ENCODE peak calls at places on chromosome 12, in nine cellular contexts. One of them, this sample, is unnamed.

GRCh38 chr12:7937867-7938506 is 2.0 kb upstream of the SLC2A3 start:
- DNase-seq in mucosa of descending colon: no peak
- DNase-seq in astrocyte of the spinal cord: peak
- DNase-seq in WERI-Rb-1: no peak
- DNase-seq in AG09309: no peak
- DNase-seq in RWPE1: no peak
- DNase-seq in AG10803: no peak
- DNase-seq in HFF-Myc: peak
- DNase-seq in activated B cell treated with CpG ODN at 0.5 μM for 24 hours: no peak
- DNase-seq in this sample: no peak

GRCh38 chr12:92400006-92400405 is 254.4 kb upstream of the BTG1 start:
- DNase-seq in RWPE1: no peak
- DNase-seq in AG09309: no peak
- DNase-seq in WERI-Rb-1: no peak
- DNase-seq in activated B cell treated with CpG ODN at 0.5 μM for 24 hours: no peak
- DNase-seq in mucosa of descending colon: no peak
- DNase-seq in astrocyte of the spinal cord: no peak
- DNase-seq in HFF-Myc: no peak
- DNase-seq in AG10803: no peak
- DNase-seq in this sample: no peak

GRCh38 chr12:30622509-30622908 is 73.2 kb downstream of the IPO8 start:
- DNase-seq in astrocyte of the spinal cord: peak
- DNase-seq in RWPE1: peak
- DNase-seq in AG10803: peak
- DNase-seq in WERI-Rb-1: no peak
- DNase-seq in HFF-Myc: no peak
- DNase-seq in AG09309: peak
- DNase-seq in mucosa of descending colon: no peak
- DNase-seq in activated B cell treated with CpG ODN at 0.5 μM for 24 hours: no peak
- DNase-seq in this sample: no peak

GRCh38 chr12:106031736-106032135 is 107.0 kb downstream of the NUAK1 start:
- DNase-seq in astrocyte of the spinal cord: no peak
- DNase-seq in mucosa of descending colon: no peak
- DNase-seq in activated B cell treated with CpG ODN at 0.5 μM for 24 hours: no peak
- DNase-seq in WERI-Rb-1: no peak
- DNase-seq in RWPE1: no peak
- DNase-seq in HFF-Myc: no peak
- DNase-seq in AG10803: no peak
- DNase-seq in AG09309: no peak
- DNase-seq in this sample: no peak

GRCh38 chr12:31557707-31558106 is 33.2 kb downstream of the DENND5B start:
- DNase-seq in WERI-Rb-1: no peak
- DNase-seq in HFF-Myc: no peak
- DNase-seq in RWPE1: no peak
- DNase-seq in AG09309: no peak
- DNase-seq in activated B cell treated with CpG ODN at 0.5 μM for 24 hours: no peak
- DNase-seq in AG10803: no peak
- DNase-seq in astrocyte of the spinal cord: no peak
- DNase-seq in mucosa of descending colon: no peak
- DNase-seq in this sample: no peak

GRCh38 chr12:71432936-71433335 is 6.7 kb upstream of the LGR5 start:
- DNase-seq in astrocyte of the spinal cord: no peak
- DNase-seq in activated B cell treated with CpG ODN at 0.5 μM for 24 hours: no peak
- DNase-seq in HFF-Myc: no peak
- DNase-seq in WERI-Rb-1: no peak
- DNase-seq in mucosa of descending colon: no peak
- DNase-seq in AG09309: no peak
- DNase-seq in RWPE1: no peak
- DNase-seq in AG10803: no peak
- DNase-seq in this sample: no peak

GRCh38 chr12:24039113-24039525 is 89.6 kb upstream of the SOX5 start:
- DNase-seq in astrocyte of the spinal cord: peak
- DNase-seq in WERI-Rb-1: no peak
- DNase-seq in mucosa of descending colon: no peak
- DNase-seq in RWPE1: peak
- DNase-seq in HFF-Myc: no peak
- DNase-seq in AG10803: peak
- DNase-seq in activated B cell treated with CpG ODN at 0.5 μM for 24 hours: no peak
- DNase-seq in AG09309: peak
- DNase-seq in this sample: no peak

GRCh38 chr12:120439646-120440247 is 1.8 kb downstream of the COX6A1 start:
- DNase-seq in AG10803: peak
- DNase-seq in mucosa of descending colon: peak
- DNase-seq in AG09309: no peak
- DNase-seq in RWPE1: peak
- DNase-seq in HFF-Myc: peak
- DNase-seq in WERI-Rb-1: peak
- DNase-seq in astrocyte of the spinal cord: peak
- DNase-seq in activated B cell treated with CpG ODN at 0.5 μM for 24 hours: peak
- DNase-seq in this sample: no peak

GRCh38 chr12:59486827-59487226 is 109.0 kb upstream of the SLC16A7 start:
- DNase-seq in mucosa of descending colon: no peak
- DNase-seq in RWPE1: peak
- DNase-seq in HFF-Myc: peak
- DNase-seq in AG09309: no peak
- DNase-seq in AG10803: no peak
- DNase-seq in WERI-Rb-1: no peak
- DNase-seq in activated B cell treated with CpG ODN at 0.5 μM for 24 hours: no peak
- DNase-seq in astrocyte of the spinal cord: no peak
- DNase-seq in this sample: no peak

GRCh38 chr12:40515041-40515825 is 177.0 kb upstream of the CNTN1 start:
- DNase-seq in activated B cell treated with CpG ODN at 0.5 μM for 24 hours: no peak
- DNase-seq in mucosa of descending colon: no peak
- DNase-seq in astrocyte of the spinal cord: peak
- DNase-seq in RWPE1: peak
- DNase-seq in AG09309: no peak
- DNase-seq in HFF-Myc: no peak
- DNase-seq in WERI-Rb-1: peak
- DNase-seq in AG10803: peak
- DNase-seq in this sample: no peak

GRCh38 chr12:131860472-131861260 is 32.5 kb downstream of the MMP17 start:
- DNase-seq in RWPE1: peak
- DNase-seq in WERI-Rb-1: no peak
- DNase-seq in AG10803: peak
- DNase-seq in AG09309: no peak
- DNase-seq in HFF-Myc: no peak
- DNase-seq in astrocyte of the spinal cord: peak
- DNase-seq in activated B cell treated with CpG ODN at 0.5 μM for 24 hours: no peak
- DNase-seq in mucosa of descending colon: peak
- DNase-seq in this sample: no peak

GRCh38 chr12:57744194-57744776 is 554 bp upstream of the TSPAN31 start:
- DNase-seq in RWPE1: peak
- DNase-seq in activated B cell treated with CpG ODN at 0.5 μM for 24 hours: peak
- DNase-seq in AG10803: peak
- DNase-seq in astrocyte of the spinal cord: no peak
- DNase-seq in WERI-Rb-1: peak
- DNase-seq in HFF-Myc: no peak
- DNase-seq in AG09309: peak
- DNase-seq in mucosa of descending colon: peak
- DNase-seq in this sample: peak

GRCh38 chr12:57342207-57342691 is 88.6 kb downstream of the R3HDM2 start:
- DNase-seq in WERI-Rb-1: peak
- DNase-seq in AG10803: peak
- DNase-seq in mucosa of descending colon: no peak
- DNase-seq in astrocyte of the spinal cord: peak
- DNase-seq in HFF-Myc: no peak
- DNase-seq in activated B cell treated with CpG ODN at 0.5 μM for 24 hours: no peak
- DNase-seq in RWPE1: no peak
- DNase-seq in AG09309: peak
- DNase-seq in this sample: no peak

DNA sequence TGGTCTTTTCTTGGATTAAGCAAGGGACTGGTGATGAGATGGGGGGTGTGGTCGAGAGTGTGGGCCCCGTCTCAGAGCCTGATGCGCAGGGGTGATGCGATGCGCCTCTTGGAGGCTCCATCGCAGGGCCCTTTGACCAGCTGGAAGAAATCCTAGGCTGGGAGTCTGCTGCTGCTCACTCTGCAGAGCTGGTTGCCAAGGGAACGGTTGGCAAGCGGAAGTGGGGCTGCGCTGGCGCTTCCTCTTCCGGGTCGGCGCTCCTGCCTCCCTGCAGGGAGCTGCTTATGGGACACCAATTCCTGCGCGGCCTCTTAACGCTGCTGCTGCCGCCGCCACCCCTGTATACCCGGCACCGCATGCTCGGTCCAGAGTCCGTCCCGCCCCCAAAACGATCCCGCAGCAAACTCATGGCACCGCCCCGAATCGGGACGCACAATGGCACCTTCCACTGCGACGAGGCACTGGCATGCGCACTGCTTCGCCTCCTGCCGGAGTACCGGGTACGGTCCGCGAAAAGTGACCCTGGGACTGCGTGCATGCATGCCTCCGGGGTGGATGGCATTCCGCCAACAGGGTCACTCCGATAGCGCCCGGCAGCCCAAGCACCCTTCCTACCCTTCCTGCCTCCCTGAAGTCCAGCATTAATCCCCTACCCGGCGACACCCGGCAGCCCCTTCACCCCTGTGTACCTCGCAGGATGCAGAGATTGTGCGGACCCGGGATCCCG is at the start of gene MYG1:
- DNase-seq in HFF-Myc: peak
- DNase-seq in AG09309: no peak
- DNase-seq in RWPE1: peak
- DNase-seq in AG10803: peak
- DNase-seq in astrocyte of the spinal cord: peak
- DNase-seq in activated B cell treated with CpG ODN at 0.5 μM for 24 hours: peak
- DNase-seq in mucosa of descending colon: peak
- DNase-seq in WERI-Rb-1: peak
- DNase-seq in this sample: peak
- TF ChIP-seq CTCF in HFF-Myc: peak
- TF ChIP-seq CTCF in AG09309: peak
- TF ChIP-seq CTCF in RWPE1: no peak
- TF ChIP-seq CTCF in AG10803: peak
- TF ChIP-seq CTCF in astrocyte of the spinal cord: peak
- TF ChIP-seq CTCF in activated B cell treated with CpG ODN at 0.5 μM for 24 hours: no peak
- TF ChIP-seq CTCF in mucosa of descending colon: no peak
- TF ChIP-seq CTCF in WERI-Rb-1: peak
- TF ChIP-seq CTCF in this sample: no peak

DNA sequence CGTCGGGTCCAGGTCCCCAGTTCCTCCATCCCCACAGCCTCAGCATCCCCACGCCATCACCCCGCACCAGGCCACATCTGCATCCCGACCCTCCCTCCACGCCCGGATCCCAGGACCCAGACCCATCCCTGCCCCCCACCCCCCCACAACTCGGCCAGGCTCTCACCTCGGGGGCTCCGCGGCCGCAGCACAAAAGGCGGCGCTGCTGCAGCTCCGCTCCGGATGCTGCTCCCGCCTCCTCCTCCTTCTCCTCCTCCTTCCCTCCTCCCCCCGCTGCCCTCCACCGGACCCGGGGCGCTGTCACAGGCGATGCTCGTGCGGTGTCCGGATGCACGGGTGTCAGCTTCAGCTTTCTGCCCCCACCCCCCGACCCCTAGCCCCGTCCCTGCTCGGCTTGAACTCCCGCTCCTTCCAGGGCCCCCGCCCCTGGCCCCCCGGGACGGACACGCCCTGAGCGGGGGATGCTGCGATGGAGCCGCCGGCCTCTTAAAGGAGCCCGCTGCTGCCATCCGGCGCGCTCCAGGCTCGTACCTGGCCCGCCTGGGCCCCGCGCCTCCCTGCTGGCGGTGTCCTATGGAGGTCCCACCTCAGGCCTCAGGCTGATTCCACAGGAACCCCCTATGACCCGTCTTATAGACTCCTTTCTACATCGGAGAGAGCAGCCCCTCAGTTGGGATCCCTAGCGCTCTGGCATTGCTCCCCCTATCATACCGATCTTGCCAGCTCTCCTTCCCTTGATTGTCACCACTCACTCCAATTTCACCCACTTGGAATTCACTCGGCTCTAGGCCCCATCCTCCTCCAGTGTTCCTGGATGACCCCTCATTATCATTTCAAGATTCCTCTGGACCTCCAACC is at the start of gene MAP3K12:
- DNase-seq in AG10803: peak
- DNase-seq in astrocyte of the spinal cord: peak
- DNase-seq in RWPE1: peak
- DNase-seq in activated B cell treated with CpG ODN at 0.5 μM for 24 hours: peak
- DNase-seq in mucosa of descending colon: peak
- DNase-seq in WERI-Rb-1: peak
- DNase-seq in HFF-Myc: no peak
- DNase-seq in AG09309: no peak
- DNase-seq in this sample: no peak
- TF ChIP-seq CTCF in AG10803: peak
- TF ChIP-seq CTCF in astrocyte of the spinal cord: peak
- TF ChIP-seq CTCF in RWPE1: no peak
- TF ChIP-seq CTCF in activated B cell treated with CpG ODN at 0.5 μM for 24 hours: no peak
- TF ChIP-seq CTCF in mucosa of descending colon: no peak
- TF ChIP-seq CTCF in WERI-Rb-1: peak
- TF ChIP-seq CTCF in HFF-Myc: no peak
- TF ChIP-seq CTCF in AG09309: peak
- TF ChIP-seq CTCF in this sample: no peak

GRCh38 chr12:119020377-119021360 is 39.3 kb downstream of the SRRM4 start:
- DNase-seq in activated B cell treated with CpG ODN at 0.5 μM for 24 hours: no peak
- DNase-seq in astrocyte of the spinal cord: no peak
- DNase-seq in mucosa of descending colon: peak
- DNase-seq in AG09309: no peak
- DNase-seq in WERI-Rb-1: peak
- DNase-seq in HFF-Myc: no peak
- DNase-seq in RWPE1: no peak
- DNase-seq in AG10803: no peak
- DNase-seq in this sample: no peak
- TF ChIP-seq CTCF in activated B cell treated with CpG ODN at 0.5 μM for 24 hours: no peak
- TF ChIP-seq CTCF in astrocyte of the spinal cord: no peak
- TF ChIP-seq CTCF in mucosa of descending colon: no peak
- TF ChIP-seq CTCF in AG09309: no peak
- TF ChIP-seq CTCF in WERI-Rb-1: peak
- TF ChIP-seq CTCF in HFF-Myc: peak
- TF ChIP-seq CTCF in RWPE1: peak
- TF ChIP-seq CTCF in AG10803: no peak
- TF ChIP-seq CTCF in this sample: no peak

GRCh38 chr12:176321-177181 is 37.4 kb downstream of the SLC6A12 start:
- DNase-seq in HFF-Myc: no peak
- DNase-seq in activated B cell treated with CpG ODN at 0.5 μM for 24 hours: no peak
- DNase-seq in AG09309: no peak
- DNase-seq in AG10803: peak
- DNase-seq in astrocyte of the spinal cord: no peak
- DNase-seq in WERI-Rb-1: peak
- DNase-seq in RWPE1: peak
- DNase-seq in mucosa of descending colon: peak
- DNase-seq in this sample: no peak

GRCh38 chr12:177336-177979 is 36.5 kb downstream of the SLC6A12 start:
- DNase-seq in AG09309: no peak
- DNase-seq in RWPE1: no peak
- DNase-seq in WERI-Rb-1: no peak
- DNase-seq in activated B cell treated with CpG ODN at 0.5 μM for 24 hours: no peak
- DNase-seq in HFF-Myc: no peak
- DNase-seq in AG10803: no peak
- DNase-seq in mucosa of descending colon: no peak
- DNase-seq in astrocyte of the spinal cord: no peak
- DNase-seq in this sample: no peak

GRCh38 chr12:178715-179109 is 35.2 kb downstream of the SLC6A12 start:
- DNase-seq in WERI-Rb-1: no peak
- DNase-seq in AG09309: no peak
- DNase-seq in RWPE1: no peak
- DNase-seq in mucosa of descending colon: no peak
- DNase-seq in AG10803: no peak
- DNase-seq in HFF-Myc: no peak
- DNase-seq in activated B cell treated with CpG ODN at 0.5 μM for 24 hours: no peak
- DNase-seq in astrocyte of the spinal cord: no peak
- DNase-seq in this sample: no peak

GRCh38 chr12:179131-179884 is 34.6 kb downstream of the SLC6A12 start:
- DNase-seq in HFF-Myc: no peak
- DNase-seq in AG10803: no peak
- DNase-seq in activated B cell treated with CpG ODN at 0.5 μM for 24 hours: no peak
- DNase-seq in AG09309: no peak
- DNase-seq in RWPE1: no peak
- DNase-seq in astrocyte of the spinal cord: no peak
- DNase-seq in WERI-Rb-1: no peak
- DNase-seq in mucosa of descending colon: no peak
- DNase-seq in this sample: no peak

GRCh38 chr12:177980-178714 is 35.8 kb downstream of the SLC6A12 start:
- DNase-seq in HFF-Myc: no peak
- DNase-seq in WERI-Rb-1: no peak
- DNase-seq in mucosa of descending colon: no peak
- DNase-seq in activated B cell treated with CpG ODN at 0.5 μM for 24 hours: no peak
- DNase-seq in astrocyte of the spinal cord: no peak
- DNase-seq in AG10803: no peak
- DNase-seq in AG09309: no peak
- DNase-seq in RWPE1: no peak
- DNase-seq in this sample: no peak
- TF ChIP-seq CTCF in HFF-Myc: no peak
- TF ChIP-seq CTCF in WERI-Rb-1: no peak
- TF ChIP-seq CTCF in mucosa of descending colon: no peak
- TF ChIP-seq CTCF in activated B cell treated with CpG ODN at 0.5 μM for 24 hours: no peak
- TF ChIP-seq CTCF in astrocyte of the spinal cord: no peak
- TF ChIP-seq CTCF in AG10803: no peak
- TF ChIP-seq CTCF in AG09309: no peak
- TF ChIP-seq CTCF in RWPE1: no peak
- TF ChIP-seq CTCF in this sample: no peak

This sample was measured in omental fat pad.